ENCODE peak calls at places on chromosomes 13 and 19, in eight cellular contexts. G is H7; X is esophagus muscularis mucosa; W is heart right ventricle; J is mammary epithelial cell; D is tibial artery; R is CD8-positive, alpha-beta T cell; E is CD4-positive, alpha-beta memory T cell. S is an unnamed sample. For H3K27me3, the result is how much of the 10 kb centered on the place peaks cover.

GRCh38 chr13:29676535-29676934 is 81.0 kb upstream of the SLC7A1 start:
- DNase-seq in G (no peak), X (no peak), W (no peak), J (peak), D (no peak), R (no peak), E (no peak), S (peak)

GRCh38 chr13:59266478-59267063 is 897.2 kb downstream of the DIAPH3 start:
- DNase-seq in G (no peak), X (no peak), W (no peak), J (no peak), D (no peak), R (no peak), E (no peak), S (no peak)

GRCh38 chr19:11659612-11660011 is 62.3 kb downstream of the ZNF627 start:
- DNase-seq in G (peak), X (no peak), W (no peak), J (peak), D (no peak), R (no peak), E (no peak), S (no peak)

GRCh38 chr13:30510811-30511371 is 45.2 kb upstream of the HMGB1 start:
- DNase-seq in G (no peak), X (no peak), W (no peak), J (no peak), D (no peak), R (no peak), E (no peak), S (no peak)

GRCh38 chr13:28468520-28468915 is 26.4 kb downstream of the FLT1 start:
- DNase-seq in G (no peak), X (no peak), W (no peak), J (no peak), D (no peak), R (no peak), E (no peak), S (no peak)

GRCh38 chr13:114078501-114079451 is 53.6 kb downstream of the RASA3 start:
- DNase-seq in G (no peak), X (no peak), W (no peak), J (peak), D (peak), R (peak), E (no peak), S (no peak)

GRCh38 chr13:50576156-50576555 is 267.3 kb downstream of the DLEU7 start:
- DNase-seq in G (no peak), X (peak), W (no peak), J (no peak), D (no peak), R (no peak), E (no peak), S (peak)

GRCh38 chr19:54042989-54043388 is 20.7 kb downstream of the VSTM1 start:
- DNase-seq in G (no peak), X (no peak), W (no peak), J (no peak), D (no peak), R (no peak), E (no peak), S (no peak)

GRCh38 chr19:28449803-28450202 is 763.1 kb downstream of the UQCRFS1 start:
- DNase-seq in G (no peak), X (no peak), W (no peak), J (no peak), D (no peak), R (no peak), E (no peak), S (no peak)

GRCh38 chr13:98539655-98540054 is 37.3 kb downstream of the STK24 start:
- DNase-seq in G (no peak), X (no peak), W (no peak), J (no peak), D (no peak), R (no peak), E (no peak), S (no peak)

GRCh38 chr13:111328803-111329410 is 8.5 kb downstream of the TEX29 start:
- DNase-seq in G (no peak), X (no peak), W (no peak), J (no peak), D (peak), R (no peak), E (no peak), S (no peak)

GRCh38 chr13:26025196-26025595 is 26.6 kb downstream of the SHISA2 start:
- DNase-seq in G (peak), X (no peak), W (no peak), J (no peak), D (no peak), R (no peak), E (no peak), S (no peak)

GRCh38 chr13:31161583-31162150 is at the start of gene HSPH1:
- DNase-seq in G (peak), X (peak), W (peak), J (peak), D (peak), R (peak), E (peak), S (peak)

GRCh38 chr13:49652691-49653305 is 24.5 kb downstream of the ARL11 start:
- DNase-seq in G (peak), X (no peak), W (no peak), J (no peak), D (no peak), R (no peak), E (peak), S (peak)

GRCh38 chr13:25598421-25598820 is 226.6 kb downstream of the ATP8A2 start:
- DNase-seq in G (no peak), X (no peak), W (no peak), J (no peak), D (no peak), R (no peak), E (no peak), S (no peak)

GRCh38 chr13:38213307-38213706 is 136.3 kb upstream of the UFM1 start:
- DNase-seq in G (no peak), X (no peak), W (no peak), J (peak), D (no peak), R (no peak), E (no peak), S (no peak)

GRCh38 chr19:51514866-51515481 is 13.4 kb upstream of the SIGLEC12 start:
- DNase-seq in G (peak), X (peak), W (no peak), J (peak), D (no peak), R (peak), E (peak), S (peak)

DNA sequence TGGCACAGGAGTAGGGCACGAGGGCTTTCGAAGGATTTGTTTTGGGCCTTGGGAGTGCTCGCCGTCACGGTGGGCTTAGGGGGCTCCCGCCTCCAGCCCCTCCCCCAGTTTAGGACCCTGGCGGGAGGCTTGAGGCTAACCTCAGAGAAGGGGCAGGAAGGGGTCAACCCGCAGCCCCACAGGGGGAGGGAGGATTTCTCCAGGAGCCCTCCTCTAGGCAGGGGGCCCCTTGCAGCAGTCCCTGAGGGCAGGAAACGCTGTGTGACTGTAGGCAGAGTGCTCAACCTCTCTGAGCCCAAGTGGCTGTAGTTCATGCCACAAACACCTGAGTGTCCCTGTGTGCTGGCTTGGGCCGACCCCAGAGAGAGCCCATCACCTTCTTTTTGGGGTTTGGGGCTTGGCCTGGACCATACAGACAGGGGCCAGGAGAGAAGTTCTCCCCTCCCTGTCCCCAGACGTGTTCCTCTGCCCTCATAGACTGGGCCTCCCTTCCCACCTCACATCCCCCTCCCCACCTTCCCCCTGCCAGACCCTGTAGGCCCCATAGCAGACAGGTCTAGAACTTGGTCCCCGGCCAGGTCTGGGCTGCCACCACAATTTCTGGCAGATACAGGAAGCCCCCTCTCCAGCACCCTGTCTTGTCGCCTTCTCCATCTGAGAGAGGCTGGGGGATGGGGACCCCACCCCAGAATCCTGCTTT is 8.1 kb downstream of the ISYNA1 start:
- DNase-seq in G (no peak), X (no peak), W (peak), J (no peak), D (no peak), R (peak), E (no peak), S (no peak)
- H3K4me3 ChIP-seq in G (peak), X (peak), W (peak), J (no peak), D (no peak), R (peak), E (no peak), S (no peak)

DNA sequence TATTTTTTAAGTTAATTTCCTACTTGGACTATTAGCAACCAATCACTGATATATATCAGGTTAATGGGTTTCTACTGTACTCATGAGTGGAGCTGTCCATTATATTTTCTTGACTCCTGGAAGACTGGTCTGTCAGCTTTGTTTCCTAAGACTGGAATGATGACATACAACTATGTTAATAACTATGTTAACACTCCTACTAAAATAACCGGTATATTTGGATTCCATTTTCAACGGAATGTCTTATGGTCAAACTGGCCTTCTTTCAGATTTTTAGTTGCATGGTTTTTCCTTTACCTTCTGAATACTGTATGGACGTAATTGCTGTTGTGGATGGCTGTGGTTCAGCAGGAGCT is 45.8 kb upstream of the GPI start:
- DNase-seq in G (no peak), X (no peak), W (no peak), J (peak), D (no peak), R (no peak), E (no peak), S (no peak)
- H3K27me3 ChIP-seq in G (under half), X (under half), W (under half), J (under half), D (under half), R (under half), E (under half), S (under half)

GRCh38 chr19:39200818-39201145 is 3.3 kb downstream of the SYCN start:
- DNase-seq in G (no peak), X (no peak), W (no peak), J (no peak), D (no peak), R (no peak), E (no peak), S (no peak)

GRCh38 chr19:39202998-39203355 is 1.1 kb downstream of the SYCN start:
- DNase-seq in G (no peak), X (no peak), W (no peak), J (no peak), D (no peak), R (no peak), E (no peak), S (no peak)

GRCh38 chr19:39197808-39198207 is 1.0 kb downstream of the NCCRP1 start:
- DNase-seq in G (peak), X (no peak), W (no peak), J (no peak), D (no peak), R (no peak), E (no peak), S (no peak)

GRCh38 chr19:39199025-39199424 is 2.3 kb downstream of the NCCRP1 start:
- DNase-seq in G (peak), X (no peak), W (no peak), J (no peak), D (no peak), R (no peak), E (no peak), S (no peak)

GRCh38 chr19:39200066-39200817 is 3.5 kb downstream of the NCCRP1 start:
- DNase-seq in G (peak), X (no peak), W (no peak), J (no peak), D (no peak), R (no peak), E (no peak), S (no peak)
- H3K4me3 ChIP-seq in G (no peak), X (no peak), W (no peak), J (no peak), D (no peak), R (no peak), E (no peak), S (no peak)

DNA sequence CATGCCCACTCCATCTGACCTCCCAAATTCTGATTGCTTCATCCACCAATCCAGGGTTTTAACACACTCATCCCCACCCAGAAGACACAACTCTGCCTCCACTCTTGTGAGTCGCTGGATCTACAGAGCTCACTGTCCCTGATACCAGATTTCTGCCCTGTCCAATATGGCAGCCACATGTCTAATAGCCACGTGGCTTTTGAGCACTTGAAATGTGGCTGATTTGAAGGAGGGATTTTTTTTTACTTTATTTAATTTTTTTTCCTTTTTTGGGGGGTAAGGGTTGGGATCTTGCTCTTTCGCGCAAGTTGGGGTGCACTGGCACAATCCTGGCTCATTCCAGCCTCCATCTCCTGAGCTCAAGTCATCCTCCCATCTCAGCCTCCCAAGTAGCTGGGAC is 24.8 kb upstream of the OLFM2 start:
- DNase-seq in G (no peak), X (no peak), W (no peak), J (no peak), D (no peak), R (no peak), E (no peak), S (no peak)
- H3K27me3 ChIP-seq in G (under half), X (half or more), W (under half), J (under half), D (under half), R (under half), E (under half), S (under half)

GRCh38 chr19:6481541-6482342 is at the start of gene DENND1C:
- DNase-seq in G (peak), X (no peak), W (peak), J (no peak), D (no peak), R (peak), E (peak), S (peak)
- H3K4me3 ChIP-seq in G (no peak), X (peak), W (peak), J (no peak), D (no peak), R (peak), E (peak), S (peak)

GRCh38 chr13:19153782-19154450 is 27.7 kb downstream of the TUBA3C start:
- DNase-seq in G (peak), X (no peak), W (no peak), J (no peak), D (no peak), R (no peak), E (no peak), S (no peak)
- H3K27me3 ChIP-seq in G (under half), X (under half), W (under half), J (under half), D (under half), R (under half), E (under half), S (under half)

GRCh38 chr13:39581177-39581576 is 21.8 kb downstream of the LHFPL6 start:
- DNase-seq in G (no peak), X (no peak), W (no peak), J (no peak), D (no peak), R (no peak), E (no peak), S (no peak)
- H3K4me3 ChIP-seq in G (no peak), X (no peak), W (no peak), J (no peak), D (no peak), R (no peak), E (no peak), S (no peak)

S was measured in small intestine.